ENCODE peak calls at places on chromosomes 6 and 20, in five cellular contexts. T is neural progenitor cell, M is heart right ventricle, B is astrocyte, Y is GM23338. U is an unnamed sample. For H3K4me1, the result is how much of the 10 kb centered on the place peaks cover.

GRCh38 chr20:43835944-43836540 is 78.6 kb upstream of the TOX2 start:
- DNase-seq in T (no peak), M (no peak), B (no peak), Y (no peak), U (no peak)

GRCh38 chr6:166747644-166748595 is 120.9 kb upstream of the RPS6KA2 start:
- DNase-seq in T (no peak), M (no peak), B (no peak), Y (peak), U (no peak)

GRCh38 chr6:49649982-49650381 is 13.3 kb upstream of the RHAG start:
- DNase-seq in T (no peak), M (no peak), B (no peak), Y (no peak), U (no peak)

GRCh38 chr6:121865811-121866210 is 430.4 kb downstream of the GJA1 start:
- DNase-seq in T (no peak), M (no peak), B (no peak), Y (no peak), U (no peak)

GRCh38 chr6:107621216-107621940 is 131.5 kb downstream of the SOBP start:
- DNase-seq in T (no peak), M (no peak), B (no peak), Y (no peak), U (no peak)

GRCh38 chr6:35146453-35146852 is 5.3 kb upstream of the TCP11 start:
- DNase-seq in T (peak), M (peak), B (no peak), Y (peak), U (peak)

GRCh38 chr20:37397954-37398749 is 52.2 kb downstream of the SRC start:
- DNase-seq in T (no peak), M (no peak), B (no peak), Y (no peak), U (no peak)

GRCh38 chr20:24033151-24033550 is 44.6 kb upstream of the GGTLC1 start:
- DNase-seq in T (no peak), M (no peak), B (no peak), Y (no peak), U (no peak)

GRCh38 chr6:170291271-170292110 is 613 bp upstream of the DLL1 start:
- DNase-seq in T (peak), M (peak), B (no peak), Y (peak), U (peak)

GRCh38 chr6:14819001-14819400 is 426.9 kb upstream of the JARID2 start:
- DNase-seq in T (no peak), M (no peak), B (no peak), Y (no peak), U (no peak)

GRCh38 chr6:43932259-43932900 is 162.4 kb downstream of the VEGFA start:
- DNase-seq in T (no peak), M (no peak), B (no peak), Y (no peak), U (no peak)

GRCh38 chr6:87279051-87279595 is 43.3 kb upstream of the SMIM8 start:
- DNase-seq in T (no peak), M (no peak), B (no peak), Y (no peak), U (no peak)

GRCh38 chr20:13430346-13431002 is 208.3 kb downstream of the TASP1 start:
- DNase-seq in T (no peak), M (no peak), B (peak), Y (no peak), U (no peak)

GRCh38 chr6:108559884-108560462 is 744 bp upstream of the FOXO3 start:
- DNase-seq in T (peak), M (no peak), B (peak), Y (peak), U (peak)

GRCh38 chr6:33199687-33200233 is 705 bp downstream of the RXRB start:
- DNase-seq in T (peak), M (peak), B (peak), Y (peak), U (no peak)

GRCh38 chr6:125550892-125551291 is 198.5 kb upstream of the HEY2 start:
- DNase-seq in T (no peak), M (no peak), B (no peak), Y (no peak), U (no peak)

GRCh38 chr20:25083773-25084615 is 2.1 kb upstream of the VSX1 start:
- DNase-seq in T (peak), M (no peak), B (no peak), Y (peak), U (peak)

GRCh38 chr20:59831024-59831900 is 102.2 kb downstream of the SYCP2 start:
- DNase-seq in T (no peak), M (no peak), B (no peak), Y (peak), U (no peak)

GRCh38 chr6:21712213-21712612 is 118.7 kb downstream of the SOX4 start:
- DNase-seq in T (no peak), M (no peak), B (no peak), Y (no peak), U (no peak)

DNA sequence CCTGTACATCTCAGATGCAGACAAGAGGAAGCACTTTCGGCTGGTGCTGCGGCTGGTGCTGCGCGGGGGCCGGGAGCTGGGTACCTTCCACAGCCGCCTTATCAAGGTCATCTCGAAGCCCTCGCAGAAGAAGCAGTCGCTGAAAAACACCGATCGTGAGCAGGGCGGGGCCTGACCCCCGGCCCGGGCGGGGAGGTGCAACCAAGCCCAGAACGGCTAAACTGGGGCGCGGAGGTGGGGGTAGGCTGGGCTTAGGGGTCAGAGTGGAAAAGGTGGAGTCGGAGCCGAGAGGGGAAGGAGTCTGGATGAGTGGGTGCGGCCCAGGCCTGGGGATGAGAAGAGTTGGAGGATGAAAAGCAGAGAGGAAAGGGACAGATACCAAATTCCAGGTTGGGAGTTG is 4.1 kb upstream of the MATN4 start:
- DNase-seq in T (no peak), M (no peak), B (no peak), Y (peak), U (no peak)
- H3K4me1 ChIP-seq in T (under half), M (under half), B (under half), Y (under half), U (under half)

GRCh38 chr6:50962213-50962759 is 143.6 kb downstream of the TFAP2B start:
- DNase-seq in T (no peak), M (no peak), B (no peak), Y (no peak), U (no peak)
- TF ChIP-seq CTCF in T (no peak), M (no peak), B (no peak), Y (no peak), U (no peak)

DNA sequence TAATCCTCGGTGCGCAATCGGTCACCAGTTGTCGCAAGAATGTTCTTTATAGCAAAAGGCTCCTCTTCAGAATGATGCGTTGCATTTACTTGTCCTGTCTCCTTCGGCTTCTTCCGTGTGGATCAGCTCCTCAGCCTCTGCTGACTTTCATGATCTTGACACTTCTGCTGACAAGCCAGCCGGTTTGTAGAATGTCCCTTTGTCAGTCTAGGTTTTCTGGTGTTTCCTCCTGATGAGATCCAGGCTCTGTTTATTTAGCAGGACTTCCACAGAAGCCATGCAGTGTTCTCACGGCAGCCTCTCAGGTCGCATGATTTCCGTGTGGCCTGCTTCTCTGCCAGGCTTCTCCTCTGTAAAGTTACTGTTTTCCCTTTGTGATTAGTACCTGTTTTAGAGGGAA is 66.9 kb downstream of the STX11 start:
- DNase-seq in T (no peak), M (no peak), B (no peak), Y (no peak), U (no peak)
- H3K4me1 ChIP-seq in T (under half), M (under half), B (under half), Y (under half), U (under half)

GRCh38 chr6:102759415-102759814 is 1365.9 kb downstream of the GRIK2 start:
- DNase-seq in T (no peak), M (no peak), B (no peak), Y (no peak), U (no peak)

GRCh38 chr6:102766946-102767345 is 1373.4 kb downstream of the GRIK2 start:
- DNase-seq in T (no peak), M (no peak), B (peak), Y (no peak), U (no peak)

GRCh38 chr6:102763886-102764285 is 1370.4 kb downstream of the GRIK2 start:
- DNase-seq in T (no peak), M (no peak), B (no peak), Y (no peak), U (no peak)

DNA sequence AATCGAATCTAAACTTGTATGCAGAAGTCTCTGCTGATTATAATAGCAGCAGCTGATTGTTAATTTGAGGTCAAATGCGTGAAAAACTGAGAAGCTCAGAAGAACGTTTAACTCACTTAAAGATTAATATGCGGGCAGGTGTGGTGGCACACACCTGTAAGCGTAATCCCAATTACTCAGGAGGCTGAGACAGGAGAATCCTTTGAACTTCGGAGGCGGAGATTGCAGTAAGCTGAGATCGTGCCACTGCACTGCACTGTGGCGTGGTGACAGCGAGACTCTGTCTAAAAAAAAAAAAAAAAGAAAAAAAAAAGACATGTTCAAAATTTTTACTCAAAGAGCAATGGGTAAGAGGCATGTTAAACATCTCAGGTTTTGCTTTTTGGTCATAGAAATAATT is 1370.8 kb downstream of the GRIK2 start:
- DNase-seq in T (no peak), M (no peak), B (no peak), Y (no peak), U (no peak)
- TF ChIP-seq CTCF in T (no peak), M (no peak), B (no peak), Y (no peak), U (no peak)

GRCh38 chr6:154403803-154404202 is 47.2 kb upstream of the IPCEF1 start:
- DNase-seq in T (no peak), M (no peak), B (peak), Y (no peak), U (no peak)

GRCh38 chr6:154406869-154407268 is 50.3 kb upstream of the IPCEF1 start:
- DNase-seq in T (no peak), M (no peak), B (no peak), Y (no peak), U (no peak)

GRCh38 chr6:154407440-154407839 is 50.8 kb upstream of the IPCEF1 start:
- DNase-seq in T (no peak), M (no peak), B (no peak), Y (no peak), U (no peak)

GRCh38 chr6:154406301-154406700 is 49.7 kb upstream of the IPCEF1 start:
- DNase-seq in T (no peak), M (no peak), B (no peak), Y (no peak), U (no peak)

DNA sequence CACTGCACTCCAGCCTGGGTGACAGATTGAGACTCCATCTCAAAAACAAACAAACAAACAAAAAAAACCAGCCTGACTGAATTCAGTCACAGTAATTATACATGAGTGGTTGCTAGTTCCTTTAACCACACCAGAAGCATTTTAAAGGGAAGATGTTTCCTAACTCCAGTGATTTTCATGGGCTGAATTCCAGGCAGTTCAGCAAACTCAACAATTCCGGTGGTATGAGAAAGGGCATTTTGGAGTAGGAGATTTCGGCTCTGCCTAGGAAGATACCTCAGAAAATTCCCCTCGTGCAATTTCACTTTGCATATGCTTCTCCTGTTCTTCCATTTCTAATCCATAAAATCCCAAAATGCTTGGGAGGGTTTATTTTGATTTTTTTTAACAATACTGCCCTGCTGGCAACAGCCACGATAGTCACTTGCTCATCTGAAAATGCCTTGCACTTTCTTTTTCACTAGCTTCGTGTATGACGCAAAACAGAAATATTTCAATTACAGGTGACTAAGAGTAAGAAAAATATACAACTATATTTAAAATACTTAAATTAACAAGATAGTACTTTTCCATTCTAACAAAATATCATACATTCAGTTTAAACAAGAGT is 48.3 kb upstream of the IPCEF1 start:
- DNase-seq in T (no peak), M (no peak), B (peak), Y (no peak), U (no peak)
- H3K4me1 ChIP-seq in T (under half), M (under half), B (under half), Y (under half), U (under half)

DNA sequence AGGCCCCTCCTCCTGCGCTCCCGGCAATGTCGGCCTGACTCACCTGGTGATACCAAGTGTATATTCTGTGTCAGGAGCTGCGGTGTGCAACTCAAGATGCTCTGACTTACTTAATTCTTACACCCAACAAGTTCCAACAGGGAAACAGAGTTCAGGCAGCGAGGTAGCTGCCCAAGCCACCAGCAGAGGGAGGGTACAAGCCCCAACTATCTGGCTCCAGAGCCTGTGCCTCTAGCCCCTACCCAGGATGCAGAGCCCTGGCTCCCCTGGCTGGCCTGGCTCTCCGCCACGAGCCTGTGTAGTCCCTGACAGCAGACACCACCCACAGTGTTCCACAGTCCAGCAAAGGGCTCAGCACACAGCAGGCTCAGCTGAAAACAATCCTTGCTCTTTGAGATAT is 34.9 kb downstream of the C20orf203 start:
- DNase-seq in T (peak), M (peak), B (peak), Y (peak), U (no peak)
- TF ChIP-seq CTCF in T (peak), M (no peak), B (no peak), Y (peak), U (no peak)

DNA sequence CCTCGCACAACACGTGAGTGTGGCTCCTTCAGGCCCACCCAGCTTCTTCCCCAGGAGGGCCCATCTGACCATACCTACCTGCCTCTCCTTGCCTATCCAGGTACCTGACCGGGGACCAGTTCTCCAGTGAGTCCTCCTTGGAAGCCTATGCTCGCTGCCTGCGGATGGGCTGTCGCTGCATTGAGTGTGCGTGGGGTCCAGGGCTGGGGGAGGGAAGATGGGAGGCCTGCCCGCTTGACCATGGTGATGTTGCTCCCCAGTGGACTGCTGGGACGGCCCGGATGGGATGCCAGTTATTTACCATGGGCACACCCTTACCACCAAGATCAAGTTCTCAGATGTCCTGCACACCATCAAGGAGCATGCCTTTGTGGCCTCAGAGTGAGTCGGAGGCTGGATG is 26.5 kb downstream of the PLCG1 start:
- DNase-seq in T (no peak), M (no peak), B (no peak), Y (no peak), U (no peak)
- H3K4me1 ChIP-seq in T (under half), M (under half), B (under half), Y (under half), U (under half)